ENCODE peak calls at places on chromosomes 5 and 9, in six cellular contexts. N is tibial nerve, K is upper lobe of left lung, H is foreskin keratinocyte, R is stomach, D is H9. B is an unnamed sample. For H3K4me1, the result is how much of the 10 kb centered on the place peaks cover.

GRCh38 chr9:120925535-120926396 is 830 bp downstream of the TRAF1 start:
- DNase-seq in N (no peak), K (no peak), H (peak), R (no peak), D (no peak), B (peak)

GRCh38 chr9:6632516-6633328 is 12.8 kb downstream of the GLDC start:
- DNase-seq in N (no peak), K (no peak), H (no peak), R (no peak), D (peak), B (no peak)

GRCh38 chr5:122264610-122265009 is 47.4 kb upstream of the SNCAIP start:
- DNase-seq in N (no peak), K (no peak), H (no peak), R (no peak), D (no peak), B (no peak)

GRCh38 chr9:105911104-105911911 is 217.0 kb downstream of the TMEM38B start:
- DNase-seq in N (no peak), K (no peak), H (no peak), R (no peak), D (peak), B (no peak)

GRCh38 chr9:127014210-127014609 is 99.6 kb downstream of the RALGPS1 start:
- DNase-seq in N (peak), K (no peak), H (no peak), R (no peak), D (no peak), B (no peak)

GRCh38 chr5:34499001-34499734 is 157.0 kb upstream of the RAI14 start:
- DNase-seq in N (no peak), K (peak), H (peak), R (no peak), D (no peak), B (peak)

GRCh38 chr5:96780626-96781025 is 27.1 kb downstream of the ERAP1 start:
- DNase-seq in N (no peak), K (no peak), H (no peak), R (no peak), D (no peak), B (no peak)

GRCh38 chr9:37438359-37438758 is 15.9 kb downstream of the GRHPR start:
- DNase-seq in N (no peak), K (no peak), H (no peak), R (no peak), D (no peak), B (no peak)

GRCh38 chr9:134061688-134062371 is 6.0 kb downstream of the BRD3 start:
- DNase-seq in N (no peak), K (no peak), H (no peak), R (peak), D (peak), B (peak)

GRCh38 chr9:73223594-73223993 is 71.9 kb downstream of the ANXA1 start:
- DNase-seq in N (no peak), K (no peak), H (no peak), R (no peak), D (no peak), B (no peak)

GRCh38 chr5:168404366-168404765 is 81.9 kb upstream of the RARS1 start:
- DNase-seq in N (no peak), K (no peak), H (peak), R (no peak), D (no peak), B (no peak)

GRCh38 chr5:146607663-146608315 is 91.8 kb upstream of the GPR151 start:
- DNase-seq in N (no peak), K (no peak), H (no peak), R (no peak), D (no peak), B (no peak)

GRCh38 chr5:137186759-137187461 is 312.2 kb downstream of the SPOCK1 start:
- DNase-seq in N (peak), K (no peak), H (peak), R (no peak), D (no peak), B (no peak)

GRCh38 chr5:126044111-126044668 is 379.0 kb upstream of the GRAMD2B start:
- DNase-seq in N (no peak), K (no peak), H (peak), R (no peak), D (no peak), B (no peak)

GRCh38 chr9:95091971-95092320 is 225.6 kb downstream of the FANCC start:
- DNase-seq in N (no peak), K (no peak), H (peak), R (no peak), D (no peak), B (no peak)

GRCh38 chr5:160802567-160802966 is 49.4 kb downstream of the ATP10B start:
- DNase-seq in N (no peak), K (peak), H (peak), R (no peak), D (no peak), B (no peak)

GRCh38 chr5:55102345-55102744 is at the start of gene GZMA:
- DNase-seq in N (no peak), K (no peak), H (no peak), R (no peak), D (no peak), B (no peak)

GRCh38 chr5:122121782-122122465 is 7.4 kb upstream of the ZNF474 start:
- DNase-seq in N (no peak), K (no peak), H (peak), R (no peak), D (no peak), B (no peak)

GRCh38 chr5:141681695-141682641 is at the start of gene ARAP3:
- DNase-seq in N (peak), K (peak), H (peak), R (peak), D (peak), B (peak)

GRCh38 chr5:87121315-87122170 is 146.1 kb upstream of the RASA1 start:
- DNase-seq in N (no peak), K (peak), H (peak), R (no peak), D (no peak), B (peak)

GRCh38 chr5:157180374-157181264 is at the start of gene ITK:
- DNase-seq in N (no peak), K (no peak), H (no peak), R (no peak), D (no peak), B (no peak)

GRCh38 chr9:16161469-16161868 is 608.6 kb downstream of the CCDC171 start:
- DNase-seq in N (no peak), K (no peak), H (no peak), R (no peak), D (no peak), B (no peak)

GRCh38 chr9:20462410-20462809 is 159.9 kb downstream of the MLLT3 start:
- DNase-seq in N (no peak), K (no peak), H (no peak), R (no peak), D (no peak), B (no peak)
- TF ChIP-seq CTCF in N (no peak), K (no peak), H (peak), R (no peak), D (peak), B (no peak)

GRCh38 chr9:131095666-131096489 is 453 bp upstream of the AIF1L start:
- DNase-seq in N (no peak), K (no peak), H (no peak), R (peak), D (peak), B (no peak)
- H3K4me1 ChIP-seq in N (under half), K (under half), H (under half), R (under half), D (under half), B (under half)

GRCh38 chr9:36126016-36126786 is 10.3 kb upstream of the GLIPR2 start:
- DNase-seq in N (no peak), K (no peak), H (no peak), R (no peak), D (no peak), B (no peak)

GRCh38 chr9:36125062-36125855 is 11.3 kb upstream of the GLIPR2 start:
- DNase-seq in N (no peak), K (no peak), H (no peak), R (no peak), D (no peak), B (no peak)

GRCh38 chr9:36123511-36123910 is 13.0 kb upstream of the GLIPR2 start:
- DNase-seq in N (no peak), K (no peak), H (no peak), R (no peak), D (no peak), B (no peak)

GRCh38 chr9:36128331-36128730 is 8.2 kb upstream of the GLIPR2 start:
- DNase-seq in N (no peak), K (peak), H (no peak), R (no peak), D (no peak), B (no peak)

GRCh38 chr9:36127652-36128244 is 8.8 kb upstream of the GLIPR2 start:
- DNase-seq in N (no peak), K (peak), H (no peak), R (no peak), D (no peak), B (no peak)
- TF ChIP-seq CTCF in N (no peak), K (no peak), H (no peak), R (no peak), D (no peak), B (no peak)

GRCh38 chr9:91913986-91914385 is 36.0 kb downstream of the ROR2 start:
- DNase-seq in N (no peak), K (no peak), H (no peak), R (no peak), D (no peak), B (peak)

GRCh38 chr9:91914937-91915336 is 35.1 kb downstream of the ROR2 start:
- DNase-seq in N (no peak), K (no peak), H (no peak), R (no peak), D (no peak), B (peak)

GRCh38 chr9:91914404-91914803 is 35.6 kb downstream of the ROR2 start:
- DNase-seq in N (no peak), K (no peak), H (no peak), R (no peak), D (peak), B (peak)

GRCh38 chr9:91917436-91917835 is 32.6 kb downstream of the ROR2 start:
- DNase-seq in N (no peak), K (no peak), H (no peak), R (peak), D (no peak), B (no peak)

GRCh38 chr9:91915524-91916266 is 34.3 kb downstream of the ROR2 start:
- DNase-seq in N (no peak), K (no peak), H (no peak), R (no peak), D (no peak), B (no peak)
- H3K4me1 ChIP-seq in N (under half), K (under half), H (under half), R (half or more), D (under half), B (under half)

DNA sequence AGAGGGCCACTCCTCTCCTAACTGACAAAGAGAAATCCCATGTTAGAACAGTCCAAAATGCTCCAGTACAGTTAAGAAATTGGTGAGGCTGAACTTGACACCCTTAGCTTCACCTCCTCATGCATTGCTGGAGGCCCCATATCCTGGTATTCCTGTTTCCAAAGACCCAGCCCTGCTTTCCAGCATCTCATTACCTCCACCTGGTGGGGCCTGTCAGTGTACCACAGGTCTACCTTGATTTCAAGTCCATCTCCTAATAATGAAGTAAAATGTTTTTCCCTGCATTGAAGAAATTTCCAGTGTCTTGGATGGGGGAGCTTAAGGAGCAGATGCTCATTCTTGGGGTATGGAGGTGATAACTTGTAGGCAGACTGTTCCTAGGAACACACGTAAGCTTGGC is 70.6 kb upstream of the S1PR3 start:
- DNase-seq in N (no peak), K (no peak), H (no peak), R (no peak), D (no peak), B (no peak)
- TF ChIP-seq CTCF in N (no peak), K (no peak), H (peak), R (no peak), D (peak), B (no peak)

DNA sequence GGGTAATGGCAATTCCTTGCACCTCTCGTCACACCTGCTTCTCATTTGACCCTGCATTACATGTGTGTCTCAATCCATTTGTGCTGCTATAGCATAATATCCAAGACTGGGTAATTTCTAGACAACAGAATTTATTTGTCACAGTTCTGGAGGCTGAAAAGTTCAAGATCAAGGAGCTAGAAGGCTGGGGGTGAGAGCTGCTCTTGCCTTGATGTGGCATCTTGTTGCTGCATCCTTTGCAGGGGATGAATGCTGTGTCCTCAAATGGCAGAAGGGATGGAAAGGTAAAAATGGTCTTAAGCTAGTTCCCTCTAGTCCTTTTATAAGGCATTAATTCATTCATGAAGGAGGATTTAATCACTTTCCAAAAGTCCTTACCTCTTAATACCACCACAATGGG is 323.7 kb upstream of the RPS23 start:
- DNase-seq in N (no peak), K (no peak), H (no peak), R (no peak), D (no peak), B (no peak)
- H3K4me1 ChIP-seq in N (under half), K (under half), H (under half), R (under half), D (under half), B (under half)

GRCh38 chr5:180117378-180117725 is 45.8 kb upstream of the RNF130 start:
- DNase-seq in N (no peak), K (no peak), H (no peak), R (no peak), D (no peak), B (peak)
- TF ChIP-seq CTCF in N (no peak), K (no peak), H (no peak), R (no peak), D (no peak), B (no peak)

B was measured in ascending aorta.